ENCODE peak calls at places on chromosome 16, in seven cellular contexts. S is omental fat pad; I is iPS-NIHi11; F is GM12878; Z is astrocyte of the hippocampus; C is activated CD4-positive, alpha-beta T cell treated with anti-CD3 and anti-CD28 coated beads, Interleukin-2, amount 50 U/mL, for 48 hours; T is progenitor cell of endocrine pancreas. D is an unnamed sample.

GRCh38 chr16:46688101-46688656 is 799 bp downstream of the VPS35 start:
- DNase-seq in T (no peak), I (no peak), Z (no peak), C (no peak), F (no peak), S (no peak), D (peak; percentile 74)

GRCh38 chr16:89505204-89506112 is 2.7 kb upstream of the SPG7 start:
- DNase-seq in I (no peak), S (peak; percentile 93), F (peak; percentile 88), T (no peak), Z (peak; percentile 71), C (peak; percentile 88), D (peak; percentile 95)

GRCh38 chr16:85449885-85450245 is 163.3 kb upstream of the GSE1 start:
- DNase-seq in F (no peak), S (no peak), C (no peak), I (no peak), T (no peak), Z (no peak), D (no peak)

GRCh38 chr16:50878966-50879615 is 137.2 kb downstream of the CYLD start:
- DNase-seq in Z (no peak), I (peak; percentile 58), F (no peak), S (no peak), T (no peak), C (no peak), D (no peak)

GRCh38 chr16:57178296-57178695 is 7.5 kb downstream of the PSME3IP1 start:
- DNase-seq in S (no peak), I (no peak), T (no peak), Z (peak; percentile 27), F (no peak), C (no peak), D (no peak)

GRCh38 chr16:87295661-87296531 is 21.3 kb downstream of the C16orf95 start:
- DNase-seq in F (no peak), T (no peak), C (no peak), S (no peak), I (no peak), Z (no peak), D (no peak)

GRCh38 chr16:75754126-75754525 is 27.8 kb upstream of the CPHXL start:
- DNase-seq in I (no peak), F (no peak), S (no peak), C (no peak), T (no peak), Z (no peak), D (peak; percentile 24)

GRCh38 chr16:86432691-86433090 is 77.6 kb upstream of the FOXF1 start:
- DNase-seq in S (no peak), C (no peak), T (no peak), F (no peak), Z (peak; percentile 50), I (no peak), D (no peak)

GRCh38 chr16:55325458-55326109 is 1.6 kb downstream of the IRX6 start:
- DNase-seq in C (no peak), S (no peak), Z (no peak), T (no peak), F (no peak), I (no peak), D (no peak)

GRCh38 chr16:88449267-88449561 is 3.9 kb upstream of the ZFPM1 start:
- DNase-seq in C (no peak), F (no peak), S (no peak), Z (no peak), T (no peak), I (no peak), D (no peak)

GRCh38 chr16:54355251-54355650 is 68.7 kb upstream of the IRX3 start:
- DNase-seq in S (no peak), Z (peak; percentile 92), I (no peak), T (no peak), C (no peak), F (no peak), D (no peak)

GRCh38 chr16:46962629-46963028 is 10.8 kb downstream of the DNAJA2 start:
- DNase-seq in I (no peak), F (no peak), S (no peak), Z (no peak), C (no peak), T (no peak), D (no peak)

GRCh38 chr16:30623558-30624283 is 13.5 kb upstream of the ZNF689 start:
- DNase-seq in S (no peak), F (no peak), I (no peak), T (no peak), C (no peak), Z (no peak), D (no peak)

GRCh38 chr16:64507240-64508024 is 614.4 kb downstream of the CDH11 start:
- DNase-seq in Z (no peak), F (no peak), C (no peak), T (no peak), I (no peak), S (no peak), D (no peak)

GRCh38 chr16:1430759-1431496 is at the start of gene PERCC1:
- DNase-seq in T (peak; percentile 73), C (no peak), S (no peak), F (no peak), I (no peak), Z (peak; percentile 14), D (peak; percentile 80)

GRCh38 chr16:51638338-51639135 is 487.5 kb upstream of the SALL1 start:
- DNase-seq in I (no peak), S (no peak), C (no peak), T (no peak), Z (no peak), F (no peak), D (no peak)